ENCODE peak calls at places on chromosomes 7 and 10, in eight cellular contexts. A is Jurkat, Clone E6-1; F is body of pancreas; R is heart right ventricle; L is AG04450; W is fibroblast of pulmonary artery; O is GM23248; C is Panc1. K is an unnamed sample.
A peak's percentile ranks its signal among the peaks of the same experiment; 100 is the strongest.

GRCh38 chr7:27188666-27189559 is 3.9 kb upstream of the HOXA11 start:
- DNase-seq in A (no peak), F (no peak), R (no peak), L (no peak), W (peak; percentile 47), O (no peak), C (no peak), K (no peak)

GRCh38 chr7:132076301-132077049 is 499.8 kb downstream of the PLXNA4 start:
- DNase-seq in A (no peak), F (no peak), R (no peak), L (no peak), W (no peak), O (peak; percentile 24), C (no peak), K (no peak)

GRCh38 chr7:24825931-24826661 is 68.8 kb upstream of the GSDME start:
- DNase-seq in A (no peak), F (peak; percentile 47), R (no peak), L (no peak), W (peak; percentile 50), O (peak; percentile 78), C (no peak), K (no peak)

GRCh38 chr7:1692500-1693418 is 22.7 kb downstream of the ELFN1 start:
- DNase-seq in A (no peak), F (peak; percentile 4), R (no peak), L (no peak), W (no peak), O (no peak), C (no peak), K (no peak)

GRCh38 chr7:11213246-11213645 is 239.6 kb downstream of the PHF14 start:
- DNase-seq in A (no peak), F (no peak), R (no peak), L (no peak), W (no peak), O (no peak), C (no peak), K (no peak)

GRCh38 chr7:141268614-141269013 is 194.8 kb downstream of the TMEM178B start:
- DNase-seq in A (no peak), F (no peak), R (no peak), L (no peak), W (no peak), O (no peak), C (no peak), K (no peak)

GRCh38 chr10:88245974-88246511 is 337.1 kb downstream of the RNLS start:
- DNase-seq in A (no peak), F (peak; percentile 19), R (peak; percentile 27), L (no peak), W (peak; percentile 62), O (peak; percentile 65), C (no peak), K (peak; percentile 39)

GRCh38 chr7:87517136-87517805 is 41.8 kb upstream of the ABCB4 start:
- DNase-seq in A (no peak), F (no peak), R (no peak), L (no peak), W (no peak), O (peak; percentile 17), C (no peak), K (no peak)

GRCh38 chr7:471191-471865 is 48.3 kb downstream of the PDGFA start:
- DNase-seq in A (no peak), F (no peak), R (no peak), L (no peak), W (no peak), O (no peak), C (no peak), K (no peak)

GRCh38 chr7:47757946-47758371 is 176.0 kb upstream of the TNS3 start:
- DNase-seq in A (no peak), F (peak; percentile 43), R (no peak), L (peak; percentile 33), W (peak; percentile 89), O (peak; percentile 95), C (no peak), K (peak; percentile 90)

GRCh38 chr7:156175003-156175402 is 362.7 kb upstream of the SHH start:
- DNase-seq in A (no peak), F (no peak), R (no peak), L (no peak), W (no peak), O (no peak), C (no peak), K (no peak)

GRCh38 chr10:71638577-71639411 is 80.8 kb downstream of the C10orf105 start:
- DNase-seq in A (no peak), F (peak; percentile 76), R (no peak), L (no peak), W (no peak), O (no peak), C (no peak), K (no peak)

GRCh38 chr7:158329686-158330085 is 257.9 kb downstream of the PTPRN2 start:
- DNase-seq in A (no peak), F (no peak), R (no peak), L (no peak), W (no peak), O (no peak), C (no peak), K (no peak)

GRCh38 chr10:119205926-119206602 is 1.3 kb upstream of the GRK5 start:
- DNase-seq in A (no peak), F (peak; percentile 58), R (peak; percentile 86), L (no peak), W (peak; percentile 57), O (no peak), C (no peak), K (no peak)

GRCh38 chr7:100739934-100740333 is 6.5 kb downstream of the ZAN start:
- DNase-seq in A (no peak), F (no peak), R (no peak), L (no peak), W (no peak), O (no peak), C (no peak), K (no peak)

GRCh38 chr7:46414946-46415345 is 493.9 kb upstream of the IGFBP3 start:
- DNase-seq in A (no peak), F (no peak), R (no peak), L (no peak), W (peak; percentile 57), O (no peak), C (no peak), K (no peak)

GRCh38 chr10:127907411-127908105 is 655 bp downstream of the PTPRE start:
- DNase-seq in A (no peak), F (no peak), R (peak; percentile 54), L (no peak), W (peak; percentile 58), O (peak; percentile 76), C (no peak), K (no peak)

GRCh38 chr7:51162724-51163329 is 153.8 kb downstream of the COBL start:
- DNase-seq in A (peak; percentile 86), F (peak; percentile 86), R (peak; percentile 80), L (peak; percentile 26), W (peak; percentile 85), O (peak; percentile 83), C (peak; percentile 88), K (peak; percentile 22)

GRCh38 chr7:122219253-122219865 is 75.3 kb upstream of the AASS start:
- DNase-seq in A (peak; percentile 5), F (no peak), R (no peak), L (no peak), W (peak; percentile 57), O (peak; percentile 38), C (peak; percentile 27), K (no peak)

GRCh38 chr10:110313674-110314073 is 9.0 kb upstream of the SMNDC1 start:
- DNase-seq in A (peak; percentile 56), F (no peak), R (no peak), L (no peak), W (no peak), O (no peak), C (no peak), K (no peak)
- H3K4me3 ChIP-seq in A (no peak overlapping the region), F (no peak overlapping the region), R (no peak overlapping the region), L (no peak overlapping the region), W (no peak overlapping the region), O (no peak overlapping the region), C (no peak overlapping the region), K (no peak overlapping the region)

GRCh38 chr10:31100176-31100575 is 68.5 kb upstream of the ZNF438 start:
- DNase-seq in A (no peak), F (no peak), R (no peak), L (no peak), W (no peak), O (no peak), C (no peak), K (no peak)
- H3K4me3 ChIP-seq in A (no peak overlapping the region), F (no peak overlapping the region), R (no peak overlapping the region), L (no peak overlapping the region), W (no peak overlapping the region), O (no peak overlapping the region), C (no peak overlapping the region), K (no peak overlapping the region)

GRCh38 chr10:97651773-97652172 is 11.3 kb downstream of the PI4K2A start:
- DNase-seq in A (no peak), F (no peak), R (no peak), L (no peak), W (no peak), O (no peak), C (no peak), K (no peak)

GRCh38 chr10:97647556-97647955 is 7.1 kb downstream of the PI4K2A start:
- DNase-seq in A (no peak), F (no peak), R (no peak), L (no peak), W (peak; percentile 65), O (peak; percentile 71), C (no peak), K (no peak)

GRCh38 chr10:97644961-97645360 is 4.5 kb downstream of the PI4K2A start:
- DNase-seq in A (no peak), F (no peak), R (no peak), L (no peak), W (no peak), O (no peak), C (no peak), K (no peak)

GRCh38 chr10:97643586-97643985 is 3.1 kb downstream of the PI4K2A start:
- DNase-seq in A (no peak), F (no peak), R (no peak), L (no peak), W (no peak), O (no peak), C (no peak), K (no peak)

DNA sequence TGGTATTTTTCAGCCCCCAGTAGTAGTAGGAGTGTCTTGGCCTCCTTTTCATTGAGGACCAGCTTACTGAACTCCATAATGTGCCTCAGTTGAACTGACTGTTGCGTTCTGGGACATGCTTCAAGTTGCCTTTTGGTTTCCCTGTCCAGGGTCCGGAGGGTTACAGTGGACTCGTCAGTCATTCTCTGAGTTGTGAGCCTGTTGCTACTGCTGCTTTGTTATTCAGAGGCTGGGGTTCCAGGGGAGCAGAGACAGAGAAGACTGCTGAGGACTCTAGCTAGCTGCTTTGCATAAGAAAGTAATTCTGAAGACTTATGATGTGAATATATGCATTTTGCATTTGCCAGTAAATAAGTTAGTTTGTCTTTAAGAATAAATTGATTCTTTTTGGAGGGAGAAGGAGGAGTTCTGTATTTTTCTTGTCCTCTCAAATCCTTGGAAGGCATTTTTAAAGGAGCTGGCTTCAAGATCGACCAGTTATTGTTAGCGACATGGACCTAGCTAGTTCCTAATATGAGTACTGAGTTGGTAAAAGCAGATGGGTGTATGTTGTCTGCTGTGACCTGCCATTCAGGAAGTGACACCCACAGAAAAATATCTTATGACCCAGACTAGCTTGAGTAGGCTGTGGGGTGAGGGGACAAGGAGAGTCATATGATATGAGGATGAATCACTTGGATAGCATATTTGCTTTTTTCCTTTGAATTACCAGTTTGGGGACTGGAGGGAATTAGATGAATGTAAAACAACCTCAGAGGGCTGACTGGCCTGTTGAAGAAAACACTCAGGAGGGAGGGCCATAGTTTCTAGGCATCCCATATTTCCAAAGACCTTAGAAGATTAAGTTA is 8.3 kb downstream of the PI4K2A start:
- DNase-seq in A (no peak), F (no peak), R (peak; percentile 26), L (peak; percentile 59), W (peak; percentile 87), O (peak; percentile 96), C (peak; percentile 76), K (peak; percentile 93)
- H3K4me3 ChIP-seq in A (no peak overlapping the region), F (no peak overlapping the region), R (no peak overlapping the region), L (no peak overlapping the region), W (no peak overlapping the region), O (peak overlapping the region; percentile 54), C (no peak overlapping the region), K (no peak overlapping the region)

GRCh38 chr10:24723386-24723787 is 300 bp downstream of the ARHGAP21 start:
- DNase-seq in A (no peak), F (no peak), R (no peak), L (no peak), W (peak; percentile 31), O (peak; percentile 74), C (no peak), K (no peak)
- H3K4me3 ChIP-seq in A (peak overlapping the region; percentile 76), F (no peak overlapping the region), R (peak overlapping the region; percentile 86), L (peak overlapping the region; percentile 84), W (peak overlapping the region; percentile 87), O (peak overlapping the region; percentile 94), C (peak overlapping the region; percentile 77), K (peak overlapping the region; percentile 57)

K was measured in BJ.